ENCODE peak calls at places on chromosome 16, in five cellular contexts. X is A549, Y is cardiac fibroblast, M is mammary epithelial cell, U is choroid plexus epithelial cell. I is an unnamed sample.

GRCh38 chr16:70715860-70716357 is 30.1 kb upstream of the MTSS2 start:
- DNase-seq in M (no peak), U (peak), Y (peak), X (no peak), I (no peak)

GRCh38 chr16:27332105-27332504 is 18.3 kb downstream of the IL4R start:
- DNase-seq in U (no peak), Y (peak), M (no peak), X (no peak), I (no peak)

GRCh38 chr16:16052916-16053315 is 103.5 kb downstream of the ABCC1 start:
- DNase-seq in U (peak), X (no peak), M (no peak), Y (no peak), I (no peak)

GRCh38 chr16:85360323-85361277 is 248.3 kb upstream of the CIBAR2 start:
- DNase-seq in Y (no peak), M (peak), X (no peak), U (no peak), I (peak)

GRCh38 chr16:73506568-73507056 is 458.7 kb upstream of the ZFHX3 start:
- DNase-seq in U (no peak), X (no peak), M (no peak), Y (no peak), I (no peak)

GRCh38 chr16:28063611-28064061 is at the start of gene GSG1L:
- DNase-seq in Y (no peak), X (no peak), U (no peak), M (no peak), I (no peak)

GRCh38 chr16:55041540-55042234 is 111.0 kb downstream of the IRX5 start:
- DNase-seq in Y (no peak), X (no peak), U (no peak), M (no peak), I (no peak)

GRCh38 chr16:3113765-3114479 is 1.5 kb downstream of the ZNF205 start:
- DNase-seq in M (no peak), Y (no peak), X (peak), U (no peak), I (no peak)

GRCh38 chr16:8622315-8622656 is 788 bp downstream of the METTL22 start:
- DNase-seq in U (no peak), Y (no peak), X (no peak), M (no peak), I (peak)

GRCh38 chr16:70725912-70726828 is 40.3 kb upstream of the MTSS2 start:
- DNase-seq in M (no peak), X (no peak), U (no peak), Y (no peak), I (no peak)

GRCh38 chr16:30557397-30557949 is 701 bp downstream of the ZNF764 start:
- DNase-seq in Y (no peak), M (no peak), X (no peak), U (no peak), I (no peak)

GRCh38 chr16:30559690-30560089 is 1.5 kb upstream of the ZNF764 start:
- DNase-seq in X (no peak), U (no peak), M (no peak), Y (no peak), I (no peak)

GRCh38 chr16:30558789-30559377 is 709 bp upstream of the ZNF764 start:
- DNase-seq in X (no peak), M (no peak), U (no peak), Y (no peak), I (no peak)

GRCh38 chr16:30555848-30556473 is 2.2 kb downstream of the ZNF764 start:
- DNase-seq in M (no peak), Y (no peak), X (no peak), U (no peak), I (no peak)

DNA sequence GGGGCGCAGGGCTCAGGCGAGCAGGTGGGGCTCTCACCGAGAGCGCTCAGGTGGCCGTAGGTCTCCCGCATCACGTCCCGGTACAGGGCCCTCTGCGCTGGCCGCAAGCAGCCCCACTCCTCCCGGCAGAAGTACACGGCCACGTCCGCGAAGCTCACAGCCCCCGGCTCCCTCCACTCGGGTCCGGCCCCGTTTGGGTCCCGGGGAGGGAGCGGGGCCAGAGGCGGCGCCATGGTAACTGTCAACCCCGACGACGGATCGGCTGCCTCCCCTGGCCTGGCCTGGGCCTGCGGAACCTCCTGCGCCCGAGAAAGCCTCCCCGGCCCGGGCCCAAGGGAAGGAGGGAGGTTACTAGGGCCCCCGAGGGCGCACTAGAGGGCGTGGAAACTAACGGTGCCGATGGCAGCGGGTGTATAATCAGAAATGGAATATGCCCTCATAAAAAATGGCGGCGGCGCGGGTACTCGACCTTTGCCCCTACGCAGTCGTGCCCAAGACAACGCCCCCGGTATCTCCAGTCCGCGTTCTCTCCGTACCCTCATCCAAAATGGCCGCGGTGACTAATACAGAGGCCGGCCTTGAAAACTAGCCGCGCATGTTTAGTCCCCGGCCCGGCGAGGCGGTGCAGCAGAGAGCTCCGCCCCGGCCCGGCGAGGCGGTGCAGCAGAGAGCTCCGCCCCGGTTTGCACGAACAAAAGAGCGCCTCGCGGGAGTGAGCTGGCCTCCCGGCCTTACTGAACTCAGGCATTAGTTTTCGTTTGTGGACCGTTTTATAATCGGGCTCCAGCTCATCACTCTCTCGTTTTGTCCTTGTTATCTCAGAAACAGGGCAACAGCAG is at the start of gene ZNF764:
- DNase-seq in X (peak), Y (peak), M (peak), U (peak), I (peak)
- TF ChIP-seq CTCF in X (no peak), Y (no peak), M (peak), U (no peak), I (no peak)

GRCh38 chr16:1651055-1651454 is 27.0 kb upstream of the JPT2 start:
- DNase-seq in X (no peak), U (no peak), M (no peak), Y (no peak), I (no peak)
- TF ChIP-seq CTCF in X (no peak), U (no peak), M (no peak), Y (no peak), I (no peak)

GRCh38 chr16:6862058-6862457 is 470.6 kb upstream of the RBFOX1 start:
- DNase-seq in M (no peak), U (no peak), Y (no peak), X (no peak), I (no peak)
- TF ChIP-seq CTCF in M (no peak), U (no peak), Y (no peak), X (no peak), I (no peak)

GRCh38 chr16:83946781-83947566 is 6.1 kb upstream of the OSGIN1 start:
- DNase-seq in M (no peak), U (no peak), Y (no peak), X (no peak), I (no peak)

GRCh38 chr16:83947642-83948234 is 5.3 kb upstream of the OSGIN1 start:
- DNase-seq in Y (no peak), M (no peak), U (no peak), X (no peak), I (no peak)

GRCh38 chr16:83951544-83951943 is 1.5 kb upstream of the OSGIN1 start:
- DNase-seq in X (no peak), U (no peak), Y (no peak), M (no peak), I (no peak)

GRCh38 chr16:83948914-83949723 is 3.9 kb upstream of the OSGIN1 start:
- DNase-seq in X (no peak), U (no peak), Y (no peak), M (no peak), I (no peak)

GRCh38 chr16:83949724-83950001 is 3.4 kb upstream of the OSGIN1 start:
- DNase-seq in Y (no peak), X (no peak), M (no peak), U (no peak), I (no peak)
- TF ChIP-seq CTCF in Y (no peak), X (no peak), M (no peak), U (no peak), I (no peak)

DNA sequence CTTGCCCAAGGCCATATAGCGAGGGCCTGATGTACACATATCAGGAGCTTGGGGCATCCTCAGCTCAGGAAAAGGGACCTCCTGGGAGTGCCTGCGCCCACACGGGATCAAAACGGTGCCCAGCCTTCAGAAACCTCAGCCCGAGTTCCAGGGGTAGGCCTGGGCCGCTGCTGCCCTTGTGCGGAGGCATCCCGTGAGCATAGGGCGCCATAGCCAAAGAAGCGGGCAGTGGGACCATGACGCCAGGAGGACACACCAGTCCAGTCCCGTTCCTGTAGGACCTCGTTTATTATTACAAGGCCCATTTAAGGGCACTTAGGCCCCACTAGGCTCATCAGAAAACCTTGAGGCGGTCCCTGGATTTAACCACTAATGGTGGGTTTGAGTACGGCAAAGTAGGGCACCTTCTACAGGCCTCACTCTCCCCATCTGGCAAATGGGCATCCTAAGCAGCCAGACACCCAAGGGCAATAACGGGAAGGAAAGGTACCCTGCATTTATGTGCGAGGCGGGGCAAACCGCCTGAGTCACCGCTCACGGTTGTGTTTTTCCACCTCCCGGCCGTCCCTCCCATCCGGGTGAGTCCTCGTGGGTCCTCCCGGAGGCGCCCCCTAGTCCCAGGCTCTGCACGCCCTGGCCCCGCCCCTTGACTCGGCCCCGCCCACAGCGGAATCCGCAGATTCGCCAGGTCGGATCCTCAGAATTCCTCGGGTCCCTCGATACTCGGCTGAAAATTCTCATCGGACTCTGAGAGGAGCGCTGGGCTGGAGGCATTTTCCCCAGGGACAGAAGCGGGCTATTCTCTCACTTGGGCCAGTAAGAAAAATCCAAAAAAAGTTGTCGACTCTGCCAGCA is 726 bp upstream of the SETD1A start:
- DNase-seq in Y (peak), U (peak), X (peak), M (peak), I (peak)
- TF ChIP-seq CTCF in Y (peak), U (peak), X (peak), M (peak), I (peak)

DNA sequence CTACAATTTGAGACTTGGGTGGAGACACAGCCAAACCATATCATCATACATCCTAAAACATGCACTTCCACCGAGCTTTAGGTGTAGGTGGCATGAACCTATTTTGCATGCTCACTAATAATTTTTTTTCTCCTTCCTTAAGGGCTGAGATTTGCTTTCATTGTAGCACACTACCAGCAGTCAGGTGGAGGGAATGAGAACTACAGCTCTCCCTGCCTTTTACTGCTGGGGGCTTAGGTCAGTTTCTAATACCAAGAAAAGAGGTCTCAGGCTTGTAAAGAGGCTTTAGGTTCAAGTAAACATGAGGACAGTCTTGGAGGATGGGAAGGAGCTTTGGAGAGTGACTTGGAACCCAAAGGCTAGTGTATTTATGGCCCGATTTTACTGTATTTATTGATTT is 22.0 kb downstream of the CFAP20 start:
- DNase-seq in Y (no peak), U (no peak), X (no peak), M (no peak), I (no peak)
- TF ChIP-seq CTCF in Y (no peak), U (peak), X (no peak), M (no peak), I (no peak)

GRCh38 chr16:67844441-67844840 is 2.3 kb upstream of the NUTF2 start:
- DNase-seq in Y (peak), M (peak), U (peak), X (no peak), I (no peak)
- TF ChIP-seq CTCF in Y (peak), M (no peak), U (peak), X (no peak), I (no peak)

GRCh38 chr16:67170948-67171649 is 761 bp downstream of the NOL3 start:
- DNase-seq in U (no peak), X (peak), Y (no peak), M (no peak), I (no peak)

GRCh38 chr16:67173323-67173722 is 3.0 kb downstream of the NOL3 start:
- DNase-seq in U (no peak), Y (peak), X (no peak), M (no peak), I (no peak)

GRCh38 chr16:67176662-67177061 is 6.3 kb downstream of the NOL3 start:
- DNase-seq in U (no peak), M (no peak), X (no peak), Y (no peak), I (no peak)

GRCh38 chr16:67174706-67175231 is 4.4 kb downstream of the NOL3 start:
- DNase-seq in Y (no peak), M (no peak), X (no peak), U (no peak), I (no peak)

DNA sequence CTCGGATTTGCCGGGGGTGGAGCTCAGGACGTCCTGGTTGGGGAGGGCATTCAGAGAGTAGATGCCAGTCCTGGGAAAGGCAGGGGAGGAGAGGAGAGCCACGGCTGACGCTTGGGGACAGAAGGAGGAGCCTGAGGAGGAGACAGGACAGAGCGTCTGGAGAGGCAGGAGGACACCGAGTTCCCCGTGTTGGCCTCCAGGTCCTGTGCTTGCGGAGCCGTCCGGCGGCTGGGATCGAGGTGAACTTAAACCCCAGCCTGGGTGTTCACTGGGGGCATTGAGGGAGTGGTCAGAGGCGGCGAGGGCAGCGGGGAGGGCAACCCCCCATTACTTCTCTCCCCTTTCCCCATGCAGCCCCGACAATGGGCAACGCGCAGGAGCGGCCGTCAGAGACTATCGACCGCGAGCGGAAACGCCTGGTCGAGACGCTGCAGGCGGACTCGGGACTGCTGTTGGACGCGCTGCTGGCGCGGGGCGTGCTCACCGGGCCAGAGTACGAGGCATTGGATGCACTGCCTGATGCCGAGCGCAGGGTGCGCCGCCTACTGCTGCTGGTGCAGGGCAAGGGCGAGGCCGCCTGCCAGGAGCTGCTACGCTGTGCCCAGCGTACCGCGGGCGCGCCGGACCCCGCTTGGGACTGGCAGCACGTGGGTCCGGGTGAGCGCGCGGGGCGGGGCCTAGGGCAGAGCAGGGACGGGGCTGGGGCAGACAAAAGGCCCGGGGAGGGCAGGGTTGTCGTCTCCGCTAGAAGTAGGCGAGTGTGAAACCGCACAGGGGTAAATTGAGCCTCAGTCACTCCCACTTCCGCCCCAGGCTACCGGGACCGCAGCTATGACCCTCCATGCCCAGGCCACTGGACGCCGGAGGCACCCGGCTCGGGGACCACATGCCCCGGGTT is 3.7 kb downstream of the NOL3 start:
- DNase-seq in X (peak), U (peak), Y (peak), M (peak), I (peak)
- TF ChIP-seq CTCF in X (peak), U (no peak), Y (peak), M (peak), I (peak)

GRCh38 chr16:89334988-89335802 is 117.7 kb downstream of the ZNF778 start:
- DNase-seq in X (no peak), M (no peak), Y (no peak), U (no peak), I (no peak)
- TF ChIP-seq CTCF in X (no peak), M (no peak), Y (peak), U (peak), I (no peak)

GRCh38 chr16:87421369-87421912 is 29.3 kb downstream of the MAP1LC3B start:
- DNase-seq in U (no peak), Y (no peak), M (no peak), X (no peak), I (no peak)

GRCh38 chr16:87422106-87422505 is 30.0 kb downstream of the MAP1LC3B start:
- DNase-seq in M (no peak), Y (no peak), U (no peak), X (no peak), I (no peak)

GRCh38 chr16:87418644-87419043 is 26.5 kb downstream of the MAP1LC3B start:
- DNase-seq in Y (no peak), U (no peak), X (no peak), M (no peak), I (no peak)

GRCh38 chr16:87419971-87420370 is 27.8 kb downstream of the MAP1LC3B start:
- DNase-seq in X (no peak), U (no peak), M (no peak), Y (no peak), I (no peak)

GRCh38 chr16:87420401-87421368 is 28.5 kb downstream of the MAP1LC3B start:
- DNase-seq in U (no peak), X (no peak), M (no peak), Y (no peak), I (no peak)
- TF ChIP-seq CTCF in U (peak), X (peak), M (peak), Y (peak), I (peak)